ENCODE peak calls at places on chromosomes 13 and 19, in six cellular contexts. P, Q, V, R, I and F are unnamed samples.

GRCh38 chr19:20558571-20558970 is 7.0 kb downstream of the ZNF737 start:
- DNase-seq in I (no peak), Q (no peak), R (no peak), P (no peak), V (no peak), F (no peak)

GRCh38 chr13:99218545-99218944 is 17.9 kb downstream of the UBAC2 start:
- DNase-seq in P (no peak), V (no peak), I (no peak), Q (no peak), R (no peak), F (no peak)

GRCh38 chr19:55590621-55591020 is 8.7 kb downstream of the FIZ1 start:
- DNase-seq in Q (no peak), I (no peak), P (no peak), R (no peak), V (no peak), F (peak; percentile 31)

GRCh38 chr13:24199016-24199415 is 38.5 kb downstream of the SPATA13 start:
- DNase-seq in Q (peak; percentile 65), I (no peak), P (no peak), V (no peak), R (peak; percentile 41), F (no peak)

GRCh38 chr19:56159009-56159501 is 16.8 kb upstream of the GALP start:
- DNase-seq in V (no peak), R (no peak), I (no peak), P (no peak), Q (no peak), F (no peak)

GRCh38 chr13:32407854-32408253 is 20.1 kb downstream of the N4BP2L1 start:
- DNase-seq in R (no peak), Q (no peak), V (no peak), I (no peak), P (no peak), F (no peak)

GRCh38 chr19:51136333-51136732 is 5.8 kb upstream of the SIGLEC7 start:
- DNase-seq in Q (no peak), I (no peak), R (no peak), V (no peak), P (no peak), F (no peak)

GRCh38 chr19:18896421-18896841 is 473 bp upstream of the CERS1 start:
- DNase-seq in I (peak; percentile 35), R (no peak), Q (no peak), P (no peak), V (no peak), F (no peak)

GRCh38 chr13:110669036-110669435 is 36.9 kb downstream of the CARS2 start:
- DNase-seq in I (no peak), R (no peak), P (no peak), V (no peak), Q (no peak), F (no peak)

GRCh38 chr13:75715598-75716523 is 79.7 kb downstream of the LMO7 start:
- DNase-seq in I (no peak), P (no peak), V (no peak), R (no peak), Q (peak; percentile 27), F (peak; percentile 71)

GRCh38 chr13:113418722-113419049 is 34.6 kb downstream of the ADPRHL1 start:
- DNase-seq in V (no peak), I (no peak), R (no peak), P (no peak), Q (no peak), F (no peak)

GRCh38 chr13:106372199-106373160 is 163.0 kb downstream of the EFNB2 start:
- DNase-seq in Q (peak; percentile 58), P (peak; percentile 76), V (no peak), R (no peak), I (no peak), F (no peak)

GRCh38 chr13:89568746-89569145 is 1778.7 kb upstream of the MIR17HG start:
- DNase-seq in R (no peak), Q (no peak), V (no peak), P (no peak), I (no peak), F (no peak)

GRCh38 chr13:79680485-79680884 is 199.5 kb downstream of the NDFIP2 start:
- DNase-seq in R (no peak), I (no peak), V (no peak), P (no peak), Q (no peak), F (no peak)

GRCh38 chr13:76148926-76149325 is 512.8 kb downstream of the LMO7 start:
- DNase-seq in Q (peak; percentile 72), R (no peak), I (no peak), P (peak; percentile 71), V (no peak), F (peak; percentile 6)

GRCh38 chr13:106103779-106104178 is 431.7 kb downstream of the EFNB2 start:
- DNase-seq in V (no peak), Q (peak; percentile 56), R (no peak), I (peak; percentile 19), P (peak; percentile 93), F (peak; percentile 89)

GRCh38 chr19:38544569-38545315 is 73.0 kb downstream of the MAP4K1 start:
- DNase-seq in Q (no peak), I (no peak), V (no peak), R (no peak), P (no peak), F (peak; percentile 77)

GRCh38 chr13:24740014-24740890 is 23.7 kb upstream of the RNF17 start:
- DNase-seq in I (no peak), R (no peak), V (no peak), Q (no peak), P (no peak), F (no peak)

GRCh38 chr19:48635966-48636858 is 967 bp downstream of the DBP start:
- DNase-seq in V (no peak), R (peak; percentile 63), I (no peak), Q (no peak), P (no peak), F (no peak)

GRCh38 chr19:3253270-3253669 is 28.8 kb downstream of the CELF5 start:
- DNase-seq in P (no peak), Q (peak; percentile 12), V (no peak), I (no peak), R (no peak), F (no peak)

GRCh38 chr19:29811125-29812079 is at the start of gene CCNE1:
- DNase-seq in R (peak; percentile 97), Q (peak; percentile 72), I (peak; percentile 93), V (peak; percentile 91), P (peak; percentile 13), F (peak; percentile 91)

GRCh38 chr19:2173841-2174577 is 10.3 kb downstream of the DOT1L start:
- DNase-seq in P (no peak), R (no peak), V (no peak), Q (no peak), I (no peak), F (no peak)

GRCh38 chr19:2173388-2173787 is 9.7 kb downstream of the DOT1L start:
- DNase-seq in R (no peak), I (no peak), P (no peak), V (no peak), Q (no peak), F (no peak)

GRCh38 chr19:2170219-2170618 is 6.5 kb downstream of the DOT1L start:
- DNase-seq in V (no peak), Q (no peak), R (no peak), I (no peak), P (no peak), F (no peak)

GRCh38 chr19:2170987-2171348 is 7.2 kb downstream of the DOT1L start:
- DNase-seq in R (no peak), V (no peak), I (no peak), Q (no peak), P (no peak), F (no peak)

GRCh38 chr19:2171349-2172145 is 7.8 kb downstream of the DOT1L start:
- DNase-seq in R (peak; percentile 62), I (no peak), Q (peak; percentile 47), V (no peak), P (no peak), F (no peak)
- TF ChIP-seq CTCF in R (no peak), I (no peak), Q (no peak), V (peak; percentile 18), P (no peak), F (no peak)

DNA sequence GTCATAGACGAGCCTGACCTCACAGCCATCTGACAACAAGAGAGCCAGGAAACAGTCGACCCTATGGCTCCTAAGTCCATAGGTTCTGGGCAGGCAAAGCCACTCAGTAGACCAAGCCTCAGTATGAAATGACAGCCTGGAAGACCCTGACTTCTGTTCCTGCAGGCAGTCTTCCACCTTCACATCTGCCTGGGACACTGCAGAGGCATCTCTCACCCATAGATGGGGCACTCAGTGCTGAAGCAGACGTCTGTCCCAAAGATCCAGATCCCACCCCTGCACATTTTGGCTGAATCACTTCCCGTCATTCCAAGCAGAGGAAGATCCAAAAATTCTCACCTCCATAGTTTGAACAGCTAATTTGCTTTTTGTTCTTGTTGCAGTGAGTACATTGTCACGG is 139.3 kb upstream of the ZNF507 start:
- DNase-seq in I (no peak), P (no peak), R (no peak), V (no peak), Q (no peak), F (no peak)
- TF ChIP-seq CTCF in I (no peak), P (no peak), R (no peak), V (no peak), Q (no peak), F (no peak)

DNA sequence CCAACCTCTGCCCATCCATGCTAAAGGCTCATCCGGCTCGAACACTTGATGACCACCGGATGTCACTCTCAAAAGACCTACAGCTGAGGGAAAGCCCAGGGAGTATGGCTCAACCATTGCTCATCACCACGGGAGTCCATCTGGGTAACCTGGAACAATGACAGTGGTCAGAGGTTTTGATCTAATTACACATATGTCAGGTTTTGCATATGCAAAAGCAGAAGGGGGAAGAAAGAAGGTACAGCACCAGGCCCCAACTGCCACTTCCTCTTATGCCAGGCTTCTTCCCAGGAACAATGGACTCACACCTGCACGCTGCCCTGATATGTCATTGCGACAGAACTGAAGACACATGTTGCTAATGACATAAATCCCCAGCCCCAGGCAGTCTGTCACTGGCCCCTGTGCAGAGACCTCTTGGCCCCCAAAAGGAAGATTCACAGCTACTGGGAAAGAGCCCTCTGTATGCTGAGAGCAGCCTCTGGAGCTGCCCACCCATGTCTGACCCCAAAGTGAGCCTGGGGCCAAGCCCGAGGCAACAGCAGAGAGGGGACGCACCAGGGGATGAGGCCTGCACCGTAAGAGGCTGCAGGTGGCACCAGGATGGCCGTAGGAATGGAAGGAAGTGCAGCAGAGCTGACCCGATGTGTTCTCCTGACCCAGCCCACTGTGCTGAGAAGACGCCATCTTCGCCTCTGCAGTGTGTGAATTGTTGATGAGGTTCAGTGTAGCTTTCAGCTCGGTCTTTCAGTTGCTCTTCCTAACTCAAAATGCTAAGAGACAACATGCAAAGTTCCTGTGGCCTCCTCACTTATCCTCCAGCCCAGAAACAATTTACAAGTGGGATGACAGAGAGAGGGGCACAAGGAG is 26.3 kb downstream of the EPS15L1 start:
- DNase-seq in V (no peak), I (no peak), R (peak; percentile 27), P (no peak), Q (peak; percentile 78), F (peak; percentile 18)
- TF ChIP-seq CTCF in V (no peak), I (no peak), R (no peak), P (no peak), Q (no peak), F (no peak)

GRCh38 chr13:50974268-50974667 is 64.7 kb downstream of the RNASEH2B start:
- DNase-seq in V (no peak), I (no peak), Q (no peak), P (no peak), R (no peak), F (no peak)

DNA sequence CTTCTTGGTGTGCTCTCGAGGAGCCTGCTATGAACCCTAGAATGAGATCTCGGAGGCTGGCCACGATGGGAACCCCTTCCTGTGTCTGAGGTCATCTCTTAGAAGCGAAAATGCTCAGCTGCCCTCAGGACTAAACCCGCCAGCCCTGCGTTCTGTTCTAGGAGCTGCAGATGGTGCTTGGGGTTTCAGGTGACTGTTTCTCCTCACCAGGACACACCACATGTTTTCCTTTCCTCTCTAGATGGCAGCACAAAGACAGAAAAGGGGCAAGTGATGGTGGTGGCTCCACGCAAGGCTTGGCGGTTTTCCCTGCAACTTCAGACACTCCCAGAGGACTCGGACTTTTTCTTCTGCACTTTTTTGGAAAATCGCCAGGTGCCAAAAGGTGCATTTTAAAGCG is 60.1 kb downstream of the RNASEH2B start:
- DNase-seq in R (peak; percentile 26), P (no peak), V (no peak), Q (no peak), I (no peak), F (peak; percentile 14)
- TF ChIP-seq CTCF in R (no peak), P (peak; percentile 6), V (no peak), Q (peak; percentile 5), I (no peak), F (no peak)